ENCODE peak calls at places on chromosomes 6 and 20, in seven cellular contexts. B is AG04450; T is CD4-positive, alpha-beta memory T cell; A is body of pancreas; O is MM.1S; N is psoas muscle; E is Panc1. I is an unnamed sample.

GRCh38 chr20:13995841-13996240 is 525 bp downstream of the MACROD2 start:
- DNase-seq in E (no peak), A (peak; percentile 68), N (peak; percentile 32), O (no peak), B (no peak), T (no peak), I (no peak)

GRCh38 chr6:70957284-70957617 is 391 bp upstream of the B3GAT2 start:
- DNase-seq in A (no peak), N (no peak), T (no peak), E (no peak), B (no peak), O (no peak), I (no peak)

GRCh38 chr6:121760640-121761213 is 325.3 kb downstream of the GJA1 start:
- DNase-seq in T (no peak), A (no peak), B (no peak), O (no peak), E (no peak), N (no peak), I (no peak)

GRCh38 chr20:32446301-32447100 is 88.4 kb downstream of the ASXL1 start:
- DNase-seq in B (no peak), A (no peak), E (no peak), T (no peak), O (no peak), N (no peak), I (no peak)

GRCh38 chr6:113299526-113299925 is 557.6 kb upstream of the MARCKS start:
- DNase-seq in N (no peak), T (no peak), B (no peak), E (no peak), A (no peak), O (no peak), I (no peak)

GRCh38 chr6:148885920-148886845 is 139.4 kb downstream of the UST start:
- DNase-seq in O (no peak), T (no peak), E (no peak), N (no peak), A (no peak), B (no peak), I (no peak)

GRCh38 chr6:148864941-148865340 is 118.1 kb downstream of the UST start:
- DNase-seq in A (no peak), B (no peak), N (no peak), E (no peak), T (no peak), O (no peak), I (no peak)

GRCh38 chr6:142420822-142421221 is 119.0 kb downstream of the ADGRG6 start:
- DNase-seq in B (no peak), N (no peak), E (no peak), A (no peak), T (no peak), O (no peak), I (no peak)

GRCh38 chr6:103783344-103783743 is 1076.4 kb downstream of the HACE1 start:
- DNase-seq in E (no peak), T (no peak), N (no peak), O (peak; percentile 47), A (peak; percentile 10), B (no peak), I (no peak)

GRCh38 chr6:35243386-35243958 is 16.1 kb upstream of the ZNF76 start:
- DNase-seq in A (no peak), O (no peak), T (no peak), E (no peak), N (no peak), B (no peak), I (no peak)

GRCh38 chr6:42714098-42714761 is 8.2 kb downstream of the PRPH2 start:
- DNase-seq in T (no peak), N (no peak), A (no peak), E (no peak), B (no peak), O (no peak), I (no peak)

GRCh38 chr6:142763205-142763604 is 181.8 kb downstream of the HIVEP2 start:
- DNase-seq in N (no peak), B (no peak), O (no peak), A (no peak), T (no peak), E (no peak), I (no peak)

GRCh38 chr6:100554228-100554627 is 89.5 kb upstream of the SIM1 start:
- DNase-seq in T (no peak), N (no peak), O (no peak), A (no peak), E (no peak), B (no peak), I (no peak)

GRCh38 chr20:50263831-50264230 is 73.2 kb downstream of the CEBPB start:
- DNase-seq in A (no peak), O (no peak), T (no peak), N (no peak), B (no peak), E (no peak), I (no peak)

GRCh38 chr6:10891960-10892359 is 5.1 kb downstream of the SYCP2L start:
- DNase-seq in O (no peak), N (no peak), A (no peak), B (no peak), T (no peak), E (no peak), I (no peak)

GRCh38 chr6:10894958-10895357 is 8.1 kb downstream of the SYCP2L start:
- DNase-seq in T (no peak), O (no peak), N (no peak), A (no peak), E (no peak), B (no peak), I (no peak)

GRCh38 chr6:10884245-10884972 is 2.4 kb upstream of the SYCP2L start:
- DNase-seq in N (no peak), E (no peak), T (no peak), O (no peak), A (no peak), B (no peak), I (no peak)

DNA sequence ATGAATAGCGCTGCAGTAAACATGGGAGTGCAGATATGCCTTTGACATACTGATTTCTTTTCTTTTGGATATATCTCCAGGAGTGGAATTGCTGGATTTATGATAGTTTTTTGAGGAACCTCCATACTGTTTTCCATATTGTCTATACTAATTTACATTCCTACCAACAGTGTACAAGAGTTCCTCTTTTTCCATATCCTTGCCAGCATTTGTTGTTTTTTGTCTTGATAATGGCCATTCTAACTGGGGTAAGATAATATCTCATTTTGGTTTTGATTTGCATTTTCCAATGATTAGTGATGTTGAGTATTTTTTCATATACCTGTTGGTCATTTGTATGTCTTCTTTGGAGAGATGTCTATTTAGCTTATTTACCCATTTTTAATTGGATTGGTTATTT is 3.3 kb downstream of the SYCP2L start:
- DNase-seq in N (no peak), T (no peak), E (no peak), B (no peak), A (no peak), O (no peak), I (no peak)
- H3K9me3 ChIP-seq in N (no peaks in the 10 kb centered on the region), T (no peaks in the 10 kb centered on the region), E (no peaks in the 10 kb centered on the region), B (no peaks in the 10 kb centered on the region), A (no peaks in the 10 kb centered on the region), O (no peaks in the 10 kb centered on the region), I (no peaks in the 10 kb centered on the region)

GRCh38 chr6:112231609-112232060 is 22.7 kb downstream of the LAMA4 start:
- DNase-seq in O (no peak), B (no peak), A (no peak), N (no peak), T (no peak), E (no peak), I (no peak)

GRCh38 chr6:112234596-112234995 is 19.8 kb downstream of the LAMA4 start:
- DNase-seq in A (no peak), E (no peak), O (no peak), T (no peak), B (no peak), N (no peak), I (no peak)

GRCh38 chr6:112235956-112236355 is 18.4 kb downstream of the LAMA4 start:
- DNase-seq in B (no peak), N (no peak), A (peak; percentile 18), E (no peak), O (no peak), T (no peak), I (no peak)

GRCh38 chr6:112232845-112233256 is 21.5 kb downstream of the LAMA4 start:
- DNase-seq in N (no peak), A (no peak), B (peak; percentile 51), E (no peak), T (no peak), O (no peak), I (no peak)

GRCh38 chr6:112233864-112234263 is 20.5 kb downstream of the LAMA4 start:
- DNase-seq in B (peak; percentile 38), T (no peak), E (no peak), A (no peak), N (no peak), O (no peak), I (no peak)
- H3K9me3 ChIP-seq in B (no peaks in the 10 kb centered on the region), T (no peaks in the 10 kb centered on the region), E (no peaks in the 10 kb centered on the region), A (no peaks in the 10 kb centered on the region), N (no peaks in the 10 kb centered on the region), O (no peaks in the 10 kb centered on the region), I (no peaks in the 10 kb centered on the region)

GRCh38 chr6:15419493-15419892 is 173.6 kb downstream of the JARID2 start:
- DNase-seq in O (no peak), N (no peak), B (no peak), A (no peak), T (no peak), E (no peak), I (no peak)

GRCh38 chr6:15416932-15417509 is 171.2 kb downstream of the JARID2 start:
- DNase-seq in A (no peak), B (no peak), O (no peak), T (no peak), E (no peak), N (no peak), I (no peak)

GRCh38 chr6:15413558-15414257 is 167.8 kb downstream of the JARID2 start:
- DNase-seq in B (peak; percentile 55), T (no peak), N (no peak), E (no peak), O (no peak), A (no peak), I (no peak)

GRCh38 chr6:15420959-15421438 is 175.1 kb downstream of the JARID2 start:
- DNase-seq in N (no peak), B (no peak), E (no peak), T (no peak), A (no peak), O (no peak), I (no peak)

DNA sequence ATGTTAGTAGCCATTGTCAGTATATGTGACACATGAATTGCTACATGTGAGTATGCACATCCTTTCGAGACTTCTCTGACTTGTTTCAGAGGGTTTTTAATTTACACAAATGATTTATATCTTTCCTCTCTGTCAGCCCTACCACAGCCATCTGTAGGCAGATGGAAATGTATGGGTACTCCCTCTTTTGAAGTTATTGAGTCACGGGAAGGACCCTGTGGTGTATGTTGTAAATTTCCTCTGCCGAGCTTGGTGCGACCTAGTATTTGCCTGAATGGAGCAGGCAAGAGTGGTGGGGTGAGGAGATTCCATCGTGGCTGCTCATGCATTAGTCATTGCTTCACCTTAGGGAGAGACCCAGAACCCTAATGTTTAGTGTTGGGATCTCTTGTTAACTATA is 171.9 kb downstream of the JARID2 start:
- DNase-seq in E (no peak), N (no peak), O (no peak), B (peak; percentile 23), T (no peak), A (no peak), I (no peak)
- H3K9me3 ChIP-seq in E (peaks cover 9% of the 10 kb centered on the region), N (peaks cover 13% of the 10 kb centered on the region), O (no peaks in the 10 kb centered on the region), B (no peaks in the 10 kb centered on the region), T (peaks cover 3% of the 10 kb centered on the region), A (peaks cover 7% of the 10 kb centered on the region), I (peaks cover 4% of the 10 kb centered on the region)

DNA sequence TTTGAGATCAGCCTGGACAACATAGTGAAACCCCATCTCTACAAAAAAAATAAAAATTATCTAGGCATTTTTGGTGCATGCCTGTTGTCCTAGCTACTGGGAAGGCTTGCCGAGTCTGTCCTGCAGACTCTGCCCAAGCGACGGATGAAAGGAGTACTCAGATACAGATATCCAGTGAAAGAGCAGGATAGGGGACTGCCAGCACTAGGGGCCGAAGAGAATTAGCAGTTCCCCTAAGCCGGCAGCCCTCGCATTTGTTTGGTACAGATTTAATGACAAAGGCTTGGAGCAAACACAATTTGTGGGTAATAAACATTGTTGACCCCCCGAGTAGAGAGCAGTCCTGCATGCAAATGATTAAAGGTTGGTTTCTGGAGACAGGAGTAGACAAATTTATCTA is 5.4 kb upstream of the TBC1D20 start:
- DNase-seq in B (no peak), A (no peak), T (no peak), N (no peak), E (no peak), O (no peak), I (no peak)
- H3K9me3 ChIP-seq in B (peaks cover 5% of the 10 kb centered on the region), A (no peaks in the 10 kb centered on the region), T (peaks cover 8% of the 10 kb centered on the region), N (no peaks in the 10 kb centered on the region), E (no peaks in the 10 kb centered on the region), O (no peaks in the 10 kb centered on the region), I (peaks cover 4% of the 10 kb centered on the region)

I was measured in T-helper 17 cell.